ENCODE peak calls at places on chromosome 2, in four cellular contexts. One of them, this sample, is unnamed.

GRCh38 chr2:113602869-113603466 is 24.1 kb upstream of the RABL2A start:
- DNase-seq in GM10248: no peak
- DNase-seq in ELF-1: no peak
- DNase-seq in GM04504: no peak
- DNase-seq in this sample: no peak

GRCh38 chr2:221225752-221226151 is 346.4 kb downstream of the EPHA4 start:
- DNase-seq in GM04504: no peak
- DNase-seq in GM10248: no peak
- DNase-seq in ELF-1: no peak
- DNase-seq in this sample: no peak

GRCh38 chr2:15939854-15940660 is at the start of gene MYCN:
- DNase-seq in GM04504: peak
- DNase-seq in ELF-1: peak
- DNase-seq in GM10248: no peak
- DNase-seq in this sample: peak

GRCh38 chr2:207337234-207338219 is 171.8 kb upstream of the KLF7 start:
- DNase-seq in ELF-1: peak
- DNase-seq in GM04504: no peak
- DNase-seq in GM10248: no peak
- DNase-seq in this sample: peak

GRCh38 chr2:189163889-189164288 is 15.7 kb downstream of the COL5A2 start:
- DNase-seq in ELF-1: no peak
- DNase-seq in GM10248: no peak
- DNase-seq in GM04504: peak
- DNase-seq in this sample: no peak

GRCh38 chr2:237235383-237236095 is 149.8 kb downstream of the COPS8 start:
- DNase-seq in GM10248: no peak
- DNase-seq in ELF-1: no peak
- DNase-seq in GM04504: peak
- DNase-seq in this sample: no peak

GRCh38 chr2:238487652-238488346 is 61.1 kb downstream of the ASB1 start:
- DNase-seq in GM10248: no peak
- DNase-seq in GM04504: no peak
- DNase-seq in ELF-1: no peak
- DNase-seq in this sample: no peak

GRCh38 chr2:160464017-160464416 is 29.6 kb downstream of the RBMS1 start:
- DNase-seq in ELF-1: no peak
- DNase-seq in GM10248: no peak
- DNase-seq in GM04504: no peak
- DNase-seq in this sample: no peak

GRCh38 chr2:209208211-209208610 is 215.6 kb upstream of the MAP2 start:
- DNase-seq in GM10248: peak
- DNase-seq in ELF-1: no peak
- DNase-seq in GM04504: no peak
- DNase-seq in this sample: no peak

GRCh38 chr2:218745160-218745558 is 34.5 kb downstream of the TTLL4 start:
- DNase-seq in ELF-1: no peak
- DNase-seq in GM04504: no peak
- DNase-seq in GM10248: peak
- DNase-seq in this sample: no peak

GRCh38 chr2:20617081-20617575 is 33.8 kb downstream of the HS1BP3 start:
- DNase-seq in ELF-1: peak
- DNase-seq in GM04504: no peak
- DNase-seq in GM10248: no peak
- DNase-seq in this sample: no peak

GRCh38 chr2:144183744-144184143 is 336.2 kb downstream of the ZEB2 start:
- DNase-seq in GM10248: peak
- DNase-seq in ELF-1: no peak
- DNase-seq in GM04504: peak
- DNase-seq in this sample: peak

GRCh38 chr2:159612255-159612901 is 4.0 kb downstream of the BAZ2B start:
- DNase-seq in GM10248: no peak
- DNase-seq in GM04504: no peak
- DNase-seq in ELF-1: no peak
- DNase-seq in this sample: no peak

GRCh38 chr2:23662941-23663729 is 263.8 kb downstream of the ATAD2B start:
- DNase-seq in ELF-1: no peak
- DNase-seq in GM04504: no peak
- DNase-seq in GM10248: no peak
- DNase-seq in this sample: no peak

GRCh38 chr2:198106621-198107020 is 302.2 kb downstream of the PLCL1 start:
- DNase-seq in GM04504: no peak
- DNase-seq in GM10248: no peak
- DNase-seq in ELF-1: no peak
- DNase-seq in this sample: no peak

GRCh38 chr2:151575338-151575737 is 158.9 kb downstream of the NEB start:
- DNase-seq in GM10248: no peak
- DNase-seq in ELF-1: no peak
- DNase-seq in GM04504: no peak
- DNase-seq in this sample: no peak

GRCh38 chr2:215705771-215706261 is 269.9 kb upstream of the FN1 start:
- DNase-seq in GM04504: no peak
- DNase-seq in ELF-1: no peak
- DNase-seq in GM10248: no peak
- DNase-seq in this sample: no peak

This sample was measured in activated CD4-positive, alpha-beta memory T cell treated with anti-CD3 and anti-CD28 coated beads, Interleukin-2, amount 10 ng/mL, durations not matched to agents 7 days and 5 days.